ENCODE peak calls at places on chromosomes 6 and 20, in five cellular contexts. B, A, M, X and U are unnamed samples.

GRCh38 chr20:43916875-43917371 is 2.3 kb downstream of the TOX2 start:
- DNase-seq in M (no peak), B (peak), X (no peak), A (no peak), U (peak)

GRCh38 chr6:150229775-150230561 is 87.1 kb downstream of the PPP1R14C start:
- DNase-seq in X (no peak), M (no peak), B (peak), A (no peak), U (peak)

GRCh38 chr6:132798820-132799538 is 542 bp upstream of the SLC18B1 start:
- DNase-seq in A (peak), M (peak), B (peak), X (peak), U (peak)

GRCh38 chr6:84581494-84582259 is 182.7 kb downstream of the TBX18 start:
- DNase-seq in B (peak), X (no peak), A (no peak), M (no peak), U (peak)

GRCh38 chr6:14276667-14277404 is 159.3 kb downstream of the CD83 start:
- DNase-seq in B (peak), X (peak), M (no peak), A (no peak), U (no peak)

GRCh38 chr6:34463849-34464248 is 2.0 kb upstream of the PACSIN1 start:
- DNase-seq in M (no peak), X (no peak), A (no peak), B (no peak), U (no peak)

GRCh38 chr6:170441316-170441715 is 111.8 kb downstream of the PSMB1 start:
- DNase-seq in X (no peak), A (no peak), M (no peak), B (peak), U (peak)

GRCh38 chr20:18585134-18585533 is 2.7 kb upstream of the DTD1 start:
- DNase-seq in M (no peak), A (no peak), B (peak), X (no peak), U (peak)

GRCh38 chr20:59268827-59269226 is 31.6 kb upstream of the EDN3 start:
- DNase-seq in B (no peak), A (no peak), X (no peak), M (no peak), U (no peak)

GRCh38 chr20:49384437-49385434 is 97.7 kb downstream of the KCNB1 start:
- DNase-seq in X (peak), M (peak), B (peak), A (peak), U (peak)

GRCh38 chr6:33983109-33983475 is 162.8 kb downstream of the GRM4 start:
- DNase-seq in M (no peak), X (no peak), B (peak), A (no peak), U (peak)

GRCh38 chr6:43944908-43945777 is 175.1 kb downstream of the VEGFA start:
- DNase-seq in M (no peak), B (no peak), X (no peak), A (peak), U (no peak)

GRCh38 chr6:38542031-38542430 is 97.7 kb downstream of the BTBD9 start:
- DNase-seq in B (peak), A (no peak), M (no peak), X (no peak), U (peak)

GRCh38 chr20:59598625-59599310 is 5.6 kb upstream of the PHACTR3 start:
- DNase-seq in X (no peak), B (peak), M (no peak), A (peak), U (peak)

GRCh38 chr6:163777706-163778105 is 363.2 kb downstream of the QKI start:
- DNase-seq in M (no peak), X (no peak), B (no peak), A (no peak), U (no peak)

GRCh38 chr6:112603726-112604125 is 256.6 kb downstream of the RFPL4B start:
- DNase-seq in B (no peak), M (no peak), A (peak), X (no peak), U (peak)

GRCh38 chr20:35561268-35561667 is 19.4 kb downstream of the ERGIC3 start:
- DNase-seq in B (peak), M (no peak), X (peak), A (peak), U (peak)

GRCh38 chr6:141482773-141483172 is 650.0 kb upstream of the GJE1 start:
- DNase-seq in B (peak), X (no peak), M (no peak), A (no peak), U (peak)

GRCh38 chr20:39016496-39016895 is 54.4 kb downstream of the DHX35 start:
- DNase-seq in M (no peak), A (no peak), B (no peak), X (no peak), U (no peak)

GRCh38 chr6:20718705-20719653 is 184.7 kb downstream of the CDKAL1 start:
- DNase-seq in A (no peak), M (no peak), X (no peak), B (no peak), U (no peak)

GRCh38 chr6:107823047-107823557 is 1.0 kb downstream of the SCML4 start:
- DNase-seq in X (peak), A (no peak), B (no peak), M (peak), U (no peak)

GRCh38 chr6:70292144-70292543 is 10.7 kb downstream of the COL9A1 start:
- DNase-seq in A (no peak), M (no peak), B (no peak), X (no peak), U (no peak)

GRCh38 chr20:46708172-46708860 is 1.1 kb upstream of the SLC2A10 start:
- DNase-seq in M (no peak), A (peak), B (no peak), X (no peak), U (no peak)

GRCh38 chr6:74956559-74957428 is 249.1 kb downstream of the COL12A1 start:
- DNase-seq in B (no peak), M (no peak), A (peak), X (no peak), U (no peak)

GRCh38 chr6:137956098-137956488 is 89.0 kb downstream of the TNFAIP3 start:
- DNase-seq in M (no peak), B (no peak), A (no peak), X (no peak), U (no peak)

GRCh38 chr20:34874094-34874654 is 1.5 kb upstream of the GGT7 start:
- DNase-seq in X (peak), A (peak), B (peak), M (no peak), U (peak)

GRCh38 chr20:64152906-64153305 is 11.3 kb upstream of the MYT1 start:
- DNase-seq in X (no peak), A (no peak), M (no peak), B (no peak), U (no peak)

GRCh38 chr6:87993331-87993730 is 54.3 kb upstream of the SPACA1 start:
- DNase-seq in M (no peak), B (peak), X (no peak), A (no peak), U (no peak)

GRCh38 chr6:115415378-115415777 is 645.3 kb downstream of the FRK start:
- DNase-seq in B (no peak), A (no peak), X (no peak), M (no peak), U (no peak)

GRCh38 chr6:76490456-76490855 is 418.0 kb upstream of the IMPG1 start:
- DNase-seq in A (no peak), M (no peak), X (no peak), B (no peak), U (no peak)